ENCODE peak calls at places on chromosomes 5 and 9, in seven cellular contexts. One of them, this sample, is unnamed.

GRCh38 chr5:32314658-32315057 is 1.9 kb upstream of the MTMR12 start:
- ATAC-seq in activated T-cell treated with anti-CD3 and anti-CD28 coated beads, Interleukin-2, amount 50 U/mL, for 72 hours: no peak
- ATAC-seq in gastroesophageal sphincter: no peak
- ATAC-seq in activated CD8-positive, alpha-beta memory T cell treated with anti-CD3 and anti-CD28 coated beads, Interleukin-2, amount 10 ng/mL, durations not matched to agents 7 days and 5 days: no peak
- ATAC-seq in T-helper 17 cell: no peak
- ATAC-seq in naive thymus-derived CD8-positive, alpha-beta T cell: no peak
- ATAC-seq in esophagus mucosa: no peak
- ATAC-seq in this sample: no peak

GRCh38 chr9:118522093-118523028 is 818.2 kb downstream of the TLR4 start:
- ATAC-seq in activated T-cell treated with anti-CD3 and anti-CD28 coated beads, Interleukin-2, amount 50 U/mL, for 72 hours: peak; percentile 60
- ATAC-seq in gastroesophageal sphincter: no peak
- ATAC-seq in activated CD8-positive, alpha-beta memory T cell treated with anti-CD3 and anti-CD28 coated beads, Interleukin-2, amount 10 ng/mL, durations not matched to agents 7 days and 5 days: peak; percentile 39
- ATAC-seq in T-helper 17 cell: no peak
- ATAC-seq in naive thymus-derived CD8-positive, alpha-beta T cell: no peak
- ATAC-seq in esophagus mucosa: peak; percentile 80
- ATAC-seq in this sample: no peak

GRCh38 chr9:112020680-112021596 is 124.3 kb downstream of the UGCG start:
- ATAC-seq in activated T-cell treated with anti-CD3 and anti-CD28 coated beads, Interleukin-2, amount 50 U/mL, for 72 hours: peak; percentile 44
- ATAC-seq in gastroesophageal sphincter: no peak
- ATAC-seq in activated CD8-positive, alpha-beta memory T cell treated with anti-CD3 and anti-CD28 coated beads, Interleukin-2, amount 10 ng/mL, durations not matched to agents 7 days and 5 days: no peak
- ATAC-seq in T-helper 17 cell: no peak
- ATAC-seq in naive thymus-derived CD8-positive, alpha-beta T cell: no peak
- ATAC-seq in esophagus mucosa: peak; percentile 84
- ATAC-seq in this sample: peak; percentile 82

GRCh38 chr5:154653764-154654483 is 101.3 kb upstream of the LARP1 start:
- ATAC-seq in activated T-cell treated with anti-CD3 and anti-CD28 coated beads, Interleukin-2, amount 50 U/mL, for 72 hours: no peak
- ATAC-seq in gastroesophageal sphincter: peak; percentile 34
- ATAC-seq in activated CD8-positive, alpha-beta memory T cell treated with anti-CD3 and anti-CD28 coated beads, Interleukin-2, amount 10 ng/mL, durations not matched to agents 7 days and 5 days: no peak
- ATAC-seq in T-helper 17 cell: no peak
- ATAC-seq in naive thymus-derived CD8-positive, alpha-beta T cell: no peak
- ATAC-seq in esophagus mucosa: peak; percentile 17
- ATAC-seq in this sample: peak; percentile 38

GRCh38 chr5:139488269-139488668 is 5.7 kb upstream of the STING1 start:
- ATAC-seq in activated T-cell treated with anti-CD3 and anti-CD28 coated beads, Interleukin-2, amount 50 U/mL, for 72 hours: no peak
- ATAC-seq in gastroesophageal sphincter: peak; percentile 57
- ATAC-seq in activated CD8-positive, alpha-beta memory T cell treated with anti-CD3 and anti-CD28 coated beads, Interleukin-2, amount 10 ng/mL, durations not matched to agents 7 days and 5 days: peak; percentile 61
- ATAC-seq in T-helper 17 cell: peak; percentile 36
- ATAC-seq in naive thymus-derived CD8-positive, alpha-beta T cell: no peak
- ATAC-seq in esophagus mucosa: no peak
- ATAC-seq in this sample: no peak

GRCh38 chr5:37039824-37040223 is 163.3 kb downstream of the NIPBL start:
- ATAC-seq in activated T-cell treated with anti-CD3 and anti-CD28 coated beads, Interleukin-2, amount 50 U/mL, for 72 hours: no peak
- ATAC-seq in gastroesophageal sphincter: no peak
- ATAC-seq in activated CD8-positive, alpha-beta memory T cell treated with anti-CD3 and anti-CD28 coated beads, Interleukin-2, amount 10 ng/mL, durations not matched to agents 7 days and 5 days: no peak
- ATAC-seq in T-helper 17 cell: no peak
- ATAC-seq in naive thymus-derived CD8-positive, alpha-beta T cell: no peak
- ATAC-seq in esophagus mucosa: no peak
- ATAC-seq in this sample: no peak

GRCh38 chr9:6068983-6069382 is 53.6 kb upstream of the RANBP6 start:
- ATAC-seq in activated T-cell treated with anti-CD3 and anti-CD28 coated beads, Interleukin-2, amount 50 U/mL, for 72 hours: peak; percentile 99
- ATAC-seq in gastroesophageal sphincter: no peak
- ATAC-seq in activated CD8-positive, alpha-beta memory T cell treated with anti-CD3 and anti-CD28 coated beads, Interleukin-2, amount 10 ng/mL, durations not matched to agents 7 days and 5 days: peak; percentile 99
- ATAC-seq in T-helper 17 cell: peak; percentile 97
- ATAC-seq in naive thymus-derived CD8-positive, alpha-beta T cell: peak; percentile 99
- ATAC-seq in esophagus mucosa: peak; percentile 61
- ATAC-seq in this sample: no peak

GRCh38 chr9:73179594-73179993 is 27.9 kb downstream of the ANXA1 start:
- ATAC-seq in activated T-cell treated with anti-CD3 and anti-CD28 coated beads, Interleukin-2, amount 50 U/mL, for 72 hours: no peak
- ATAC-seq in gastroesophageal sphincter: no peak
- ATAC-seq in activated CD8-positive, alpha-beta memory T cell treated with anti-CD3 and anti-CD28 coated beads, Interleukin-2, amount 10 ng/mL, durations not matched to agents 7 days and 5 days: no peak
- ATAC-seq in T-helper 17 cell: no peak
- ATAC-seq in naive thymus-derived CD8-positive, alpha-beta T cell: no peak
- ATAC-seq in esophagus mucosa: peak; percentile 54
- ATAC-seq in this sample: no peak

This sample was measured in SK-N-SH treated with all-trans-retinoic acid at 6 μM for 48 hours.